ENCODE peak calls at places on chromosomes 1 and 21, in four cellular contexts. One of them, this sample, is unnamed.

GRCh38 chr1:27430903-27431653 is 38.7 kb downstream of the GPR3 start:
- DNase-seq in brain microvascular endothelial cell: peak; percentile 6
- DNase-seq in tibial artery: peak; percentile 51
- DNase-seq in effector memory CD4-positive, alpha-beta T cell: peak; percentile 14
- DNase-seq in this sample: no peak

GRCh38 chr1:36175137-36176095 is 19.5 kb downstream of the MAP7D1 start:
- DNase-seq in effector memory CD4-positive, alpha-beta T cell: no peak
- DNase-seq in tibial artery: peak; percentile 41
- DNase-seq in brain microvascular endothelial cell: peak; percentile 48
- DNase-seq in this sample: no peak

GRCh38 chr1:211007830-211008229 is 126.1 kb downstream of the KCNH1 start:
- DNase-seq in tibial artery: no peak
- DNase-seq in brain microvascular endothelial cell: no peak
- DNase-seq in effector memory CD4-positive, alpha-beta T cell: no peak
- DNase-seq in this sample: no peak

GRCh38 chr1:31798433-31799195 is 17.2 kb downstream of the SPOCD1 start:
- DNase-seq in brain microvascular endothelial cell: peak; percentile 76
- DNase-seq in tibial artery: peak; percentile 25
- DNase-seq in effector memory CD4-positive, alpha-beta T cell: no peak
- DNase-seq in this sample: peak; percentile 40

GRCh38 chr21:31872452-31873274 is at the start of gene HUNK:
- DNase-seq in brain microvascular endothelial cell: peak; percentile 1
- DNase-seq in effector memory CD4-positive, alpha-beta T cell: no peak
- DNase-seq in tibial artery: no peak
- DNase-seq in this sample: no peak

GRCh38 chr1:152036316-152037216 is at the start of gene S100A11:
- DNase-seq in tibial artery: peak; percentile 94
- DNase-seq in brain microvascular endothelial cell: peak; percentile 84
- DNase-seq in effector memory CD4-positive, alpha-beta T cell: peak; percentile 62
- DNase-seq in this sample: no peak

GRCh38 chr1:168004531-168004930 is 67.7 kb upstream of the MPC2 start:
- DNase-seq in tibial artery: no peak
- DNase-seq in effector memory CD4-positive, alpha-beta T cell: no peak
- DNase-seq in brain microvascular endothelial cell: no peak
- DNase-seq in this sample: no peak

GRCh38 chr1:241799414-241799813 is 48.6 kb upstream of the EXO1 start:
- DNase-seq in tibial artery: no peak
- DNase-seq in effector memory CD4-positive, alpha-beta T cell: no peak
- DNase-seq in brain microvascular endothelial cell: no peak
- DNase-seq in this sample: no peak

GRCh38 chr1:165650981-165651625 is 20.1 kb downstream of the MGST3 start:
- DNase-seq in effector memory CD4-positive, alpha-beta T cell: no peak
- DNase-seq in tibial artery: no peak
- DNase-seq in brain microvascular endothelial cell: no peak
- DNase-seq in this sample: no peak

GRCh38 chr1:40868051-40868723 is 6.0 kb upstream of the CITED4 start:
- DNase-seq in brain microvascular endothelial cell: peak; percentile 65
- DNase-seq in tibial artery: no peak
- DNase-seq in effector memory CD4-positive, alpha-beta T cell: no peak
- DNase-seq in this sample: peak; percentile 79

GRCh38 chr1:203057831-203058673 is 27.8 kb downstream of the MYOG start:
- DNase-seq in effector memory CD4-positive, alpha-beta T cell: no peak
- DNase-seq in tibial artery: no peak
- DNase-seq in brain microvascular endothelial cell: no peak
- DNase-seq in this sample: no peak

GRCh38 chr1:206714331-206715058 is 29.8 kb downstream of the MAPKAPK2 start:
- DNase-seq in tibial artery: no peak
- DNase-seq in effector memory CD4-positive, alpha-beta T cell: no peak
- DNase-seq in brain microvascular endothelial cell: no peak
- DNase-seq in this sample: peak; percentile 72

GRCh38 chr1:65001238-65001792 is 35.0 kb upstream of the JAK1 start:
- DNase-seq in effector memory CD4-positive, alpha-beta T cell: peak; percentile 53
- DNase-seq in tibial artery: peak; percentile 86
- DNase-seq in brain microvascular endothelial cell: peak; percentile 73
- DNase-seq in this sample: no peak
- H3K27ac ChIP-seq in effector memory CD4-positive, alpha-beta T cell: peak overlapping the region; percentile 17
- H3K27ac ChIP-seq in tibial artery: peak overlapping the region; percentile 98
- H3K27ac ChIP-seq in brain microvascular endothelial cell: peak overlapping the region; percentile 0
- H3K27ac ChIP-seq in this sample: no peak overlapping the region

GRCh38 chr21:42563261-42564045 is 49.8 kb downstream of the SLC37A1 start:
- DNase-seq in brain microvascular endothelial cell: no peak
- DNase-seq in tibial artery: peak; percentile 9
- DNase-seq in effector memory CD4-positive, alpha-beta T cell: no peak
- DNase-seq in this sample: no peak
- H3K27ac ChIP-seq in brain microvascular endothelial cell: no peak overlapping the region
- H3K27ac ChIP-seq in tibial artery: no peak overlapping the region
- H3K27ac ChIP-seq in effector memory CD4-positive, alpha-beta T cell: no peak overlapping the region
- H3K27ac ChIP-seq in this sample: no peak overlapping the region

DNA sequence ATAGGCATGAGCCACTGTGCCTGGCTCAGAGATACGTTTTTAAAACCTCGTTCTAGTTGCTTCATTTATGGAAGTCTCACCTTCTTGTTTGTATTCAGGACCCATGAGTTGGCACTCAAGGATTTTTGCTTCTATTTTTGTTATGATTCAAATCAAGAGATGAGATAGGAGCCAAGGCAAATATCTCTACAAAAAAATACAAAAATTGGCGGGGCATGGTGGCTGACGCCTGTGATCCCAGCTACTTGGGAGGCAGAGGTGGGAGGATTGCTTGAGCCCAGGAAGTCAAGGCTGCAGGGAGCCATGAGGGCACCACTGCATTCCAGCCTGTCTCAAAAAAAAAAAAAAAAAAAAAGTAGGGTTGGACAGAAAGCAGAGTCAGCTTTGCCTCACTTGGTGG is 36.8 kb upstream of the ERRFI1 start:
- DNase-seq in tibial artery: no peak
- DNase-seq in effector memory CD4-positive, alpha-beta T cell: no peak
- DNase-seq in brain microvascular endothelial cell: no peak
- DNase-seq in this sample: no peak
- H3K27ac ChIP-seq in tibial artery: peak overlapping the region; percentile 67
- H3K27ac ChIP-seq in effector memory CD4-positive, alpha-beta T cell: no peak overlapping the region
- H3K27ac ChIP-seq in brain microvascular endothelial cell: peak overlapping the region; percentile 100
- H3K27ac ChIP-seq in this sample: peak overlapping the region; percentile 94

DNA sequence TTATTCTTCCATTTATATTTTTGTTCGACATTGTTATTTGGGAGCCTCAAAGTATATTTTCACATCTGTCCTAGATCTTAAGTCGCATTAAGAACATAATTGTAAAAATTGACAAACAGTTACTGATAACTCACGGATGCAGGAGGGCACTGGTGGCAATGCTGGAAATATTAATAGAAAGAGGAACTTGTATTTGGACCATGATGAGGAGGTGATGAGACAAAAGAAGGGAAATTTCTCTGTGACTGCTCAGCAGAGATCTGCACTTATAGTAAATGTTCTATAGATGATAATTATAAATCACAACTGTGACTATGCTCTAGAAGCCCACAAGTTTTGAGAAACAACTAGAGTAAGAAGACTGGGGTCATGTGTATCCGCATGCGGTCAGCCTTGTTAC is 8.7 kb upstream of the DUSP12 start:
- DNase-seq in brain microvascular endothelial cell: no peak
- DNase-seq in tibial artery: no peak
- DNase-seq in effector memory CD4-positive, alpha-beta T cell: no peak
- DNase-seq in this sample: no peak
- H3K27ac ChIP-seq in brain microvascular endothelial cell: no peak overlapping the region
- H3K27ac ChIP-seq in tibial artery: no peak overlapping the region
- H3K27ac ChIP-seq in effector memory CD4-positive, alpha-beta T cell: no peak overlapping the region
- H3K27ac ChIP-seq in this sample: no peak overlapping the region